ENCODE peak calls at places on chromosomes 3 and 15, in nine cellular contexts. X is heart left ventricle, G is stomach, D is breast epithelium, K is ovary, I is esophagus squamous epithelium, F is IMR-90, P is sigmoid colon, W is A549. H is an unnamed sample.

GRCh38 chr3:57079221-57079831 is 18.9 kb downstream of the SPATA12 start:
- DNase-seq in X (peak; percentile 43), G (peak; percentile 53), D (peak; percentile 29), K (peak; percentile 72), I (no peak), F (no peak), P (peak; percentile 77), W (peak; percentile 47), H (peak; percentile 51)

GRCh38 chr3:118400086-118400485 is 634.6 kb downstream of the IGSF11 start:
- DNase-seq in X (no peak), G (no peak), D (no peak), K (no peak), I (no peak), F (no peak), P (no peak), W (no peak), H (no peak)

GRCh38 chr3:106765342-106765741 is 611.9 kb upstream of the CCDC54 start:
- DNase-seq in X (no peak), G (no peak), D (no peak), K (no peak), I (no peak), F (peak; percentile 85), P (no peak), W (no peak), H (no peak)

GRCh38 chr3:43363621-43364266 is 77.4 kb downstream of the SNRK start:
- DNase-seq in X (peak; percentile 84), G (no peak), D (no peak), K (peak; percentile 80), I (no peak), F (peak; percentile 51), P (peak; percentile 84), W (no peak), H (peak; percentile 64)

GRCh38 chr3:13536832-13537231 is 12.1 kb upstream of the FBLN2 start:
- DNase-seq in X (no peak), G (no peak), D (no peak), K (no peak), I (no peak), F (no peak), P (no peak), W (no peak), H (no peak)

GRCh38 chr3:72265250-72265649 is 480.3 kb upstream of the PROK2 start:
- DNase-seq in X (no peak), G (no peak), D (no peak), K (no peak), I (no peak), F (no peak), P (no peak), W (no peak), H (no peak)

GRCh38 chr3:177571271-177571972 is 374.1 kb upstream of the TBL1XR1 start:
- DNase-seq in X (no peak), G (no peak), D (no peak), K (no peak), I (no peak), F (no peak), P (no peak), W (no peak), H (no peak)

GRCh38 chr3:18045296-18045880 is 303.0 kb upstream of the TBC1D5 start:
- DNase-seq in X (no peak), G (no peak), D (no peak), K (no peak), I (no peak), F (no peak), P (no peak), W (no peak), H (no peak)

GRCh38 chr3:78726545-78726944 is 1041.3 kb downstream of the ROBO1 start:
- DNase-seq in X (no peak), G (no peak), D (no peak), K (no peak), I (no peak), F (no peak), P (no peak), W (no peak), H (no peak)

GRCh38 chr3:16236856-16237393 is 27.8 kb downstream of the DPH3 start:
- DNase-seq in X (no peak), G (no peak), D (no peak), K (peak; percentile 55), I (no peak), F (no peak), P (no peak), W (no peak), H (no peak)

GRCh38 chr3:52372822-52373504 is 56.8 kb downstream of the DNAH1 start:
- DNase-seq in X (peak; percentile 49), G (peak; percentile 30), D (no peak), K (no peak), I (no peak), F (no peak), P (no peak), W (no peak), H (no peak)

GRCh38 chr15:88911766-88912118 is 1.4 kb downstream of the MFGE8 start:
- DNase-seq in X (peak; percentile 76), G (no peak), D (no peak), K (no peak), I (no peak), F (peak; percentile 70), P (peak; percentile 58), W (peak; percentile 67), H (peak; percentile 57)

GRCh38 chr15:59313703-59314332 is 58.9 kb downstream of the MYO1E start:
- DNase-seq in X (peak; percentile 77), G (peak; percentile 94), D (peak; percentile 74), K (peak; percentile 36), I (no peak), F (peak; percentile 47), P (peak; percentile 80), W (peak; percentile 67), H (peak; percentile 80)

GRCh38 chr15:45689616-45690015 is 54.8 kb downstream of the SQOR start:
- DNase-seq in X (no peak), G (no peak), D (no peak), K (no peak), I (no peak), F (no peak), P (no peak), W (no peak), H (no peak)

GRCh38 chr3:126567696-126568438 is 9.1 kb upstream of the C3orf22 start:
- DNase-seq in X (peak; percentile 53), G (no peak), D (peak; percentile 11), K (no peak), I (no peak), F (no peak), P (no peak), W (peak; percentile 21), H (no peak)

GRCh38 chr15:56869573-56869972 is 48.9 kb upstream of the TCF12 start:
- DNase-seq in X (no peak), G (peak; percentile 36), D (no peak), K (no peak), I (no peak), F (no peak), P (peak; percentile 72), W (no peak), H (peak; percentile 37)

GRCh38 chr3:63654246-63654645 is 1.8 kb downstream of the SNTN start:
- DNase-seq in X (no peak), G (no peak), D (no peak), K (no peak), I (no peak), F (peak; percentile 20), P (no peak), W (no peak), H (no peak)

GRCh38 chr15:63501256-63502089 is 2.9 kb upstream of the USP3 start:
- DNase-seq in X (peak; percentile 90), G (peak; percentile 80), D (peak; percentile 72), K (peak; percentile 90), I (no peak), F (peak; percentile 97), P (peak; percentile 97), W (peak; percentile 88), H (peak; percentile 92)

GRCh38 chr3:120432105-120432860 is 18.5 kb downstream of the FSTL1 start:
- DNase-seq in X (no peak), G (no peak), D (no peak), K (no peak), I (no peak), F (peak; percentile 89), P (no peak), W (no peak), H (no peak)

DNA sequence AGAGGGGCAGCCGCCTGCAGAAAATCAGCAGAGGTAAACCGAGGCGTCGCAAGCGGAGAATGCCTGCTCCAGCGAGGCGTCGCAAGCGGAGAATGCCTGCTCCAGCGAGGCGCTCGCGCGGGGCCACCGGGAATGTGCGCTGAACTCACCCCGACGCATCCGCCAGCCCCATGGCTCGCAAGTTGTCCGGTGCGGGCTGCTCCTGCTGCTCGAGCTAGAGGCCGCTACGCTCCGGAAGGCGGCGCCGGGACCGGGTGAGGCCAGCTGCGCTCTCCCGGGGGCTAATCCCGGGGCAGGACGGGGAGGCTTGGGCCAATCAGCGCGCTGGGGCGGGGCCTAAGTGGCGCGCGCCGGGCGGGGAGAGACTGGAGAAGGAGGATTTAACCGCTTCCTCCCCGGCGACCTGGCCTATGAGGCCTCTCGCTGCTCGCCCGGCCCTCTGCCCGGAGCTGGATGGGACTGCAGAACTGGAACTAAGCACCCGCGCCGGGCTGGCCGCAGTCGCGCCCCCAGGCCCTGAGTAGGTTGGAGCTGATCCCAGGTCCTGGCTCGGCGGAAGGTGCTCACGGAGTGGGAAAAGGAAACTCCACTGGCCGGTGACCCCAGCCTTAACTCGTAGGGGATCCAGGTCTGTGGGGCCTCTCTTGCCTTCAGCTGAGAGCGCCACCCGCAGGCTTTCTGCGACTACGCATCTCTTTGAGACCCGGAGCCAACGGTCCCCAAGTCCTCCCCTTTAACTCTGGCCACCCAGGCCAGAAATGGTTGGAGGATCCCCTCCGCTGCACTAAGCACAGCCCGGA is at the start of gene SLC26A6:
- DNase-seq in X (peak; percentile 99), G (peak; percentile 98), D (peak; percentile 94), K (peak; percentile 94), I (peak; percentile 78), F (peak; percentile 93), P (peak; percentile 98), W (peak; percentile 98), H (peak; percentile 94)
- TF ChIP-seq POLR2A in X (no peak), G (peak; percentile 31), D (no peak), K (peak; percentile 26), I (peak; percentile 58), F (no peak), P (no peak), W (peak; percentile 45), H (peak; percentile 34)

GRCh38 chr3:128497305-128498126 is 4.5 kb upstream of the GATA2 start:
- DNase-seq in X (peak; percentile 70), G (peak; percentile 75), D (no peak), K (peak; percentile 74), I (no peak), F (no peak), P (peak; percentile 67), W (peak; percentile 45), H (peak; percentile 71)
- H3K4me3 ChIP-seq in X (peak overlapping the region; percentile 59), G (peak overlapping the region; percentile 67), D (peak overlapping the region; percentile 73), K (peak overlapping the region; percentile 42), I (peak overlapping the region; percentile 40), F (peak overlapping the region; percentile 57), P (peak overlapping the region; percentile 56), W (peak overlapping the region; percentile 73), H (peak overlapping the region; percentile 31)

DNA sequence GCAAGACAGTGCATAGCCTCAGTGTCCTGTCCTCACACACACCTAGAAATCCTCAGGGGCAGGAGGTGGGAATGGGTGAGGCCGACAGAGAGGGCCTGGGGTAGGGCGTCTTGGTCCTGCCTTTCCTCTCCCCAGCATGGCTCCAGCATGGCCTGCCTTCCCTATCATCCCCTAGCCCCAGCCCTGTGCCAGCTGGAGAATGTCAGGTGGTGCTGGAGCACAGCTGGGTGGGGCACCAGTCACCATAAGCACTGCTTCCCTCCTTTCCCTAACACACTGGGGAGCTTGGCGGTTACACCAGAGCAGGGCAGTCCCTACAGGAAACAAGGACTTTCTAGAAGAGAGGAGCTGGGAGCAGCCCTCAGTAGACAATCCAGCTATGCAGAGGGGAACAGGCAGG is 236.8 kb downstream of the KLF13 start:
- DNase-seq in X (no peak), G (no peak), D (no peak), K (no peak), I (no peak), F (no peak), P (no peak), W (no peak), H (no peak)
- H3K9me3 ChIP-seq in X (peaks cover 3% of the 10 kb centered on the region), G (peaks cover 1% of the 10 kb centered on the region), D (peaks cover 4% of the 10 kb centered on the region), K (no peaks in the 10 kb centered on the region), I (no peaks in the 10 kb centered on the region), F (no peaks in the 10 kb centered on the region), P (no peaks in the 10 kb centered on the region), W (peaks cover 6% of the 10 kb centered on the region), H (no peaks in the 10 kb centered on the region)

GRCh38 chr3:38008971-38009580 is 18.5 kb downstream of the VILL start:
- DNase-seq in X (peak; percentile 20), G (no peak), D (no peak), K (no peak), I (no peak), F (no peak), P (no peak), W (no peak), H (no peak)
- TF ChIP-seq POLR2A in X (no peak), G (no peak), D (no peak), K (no peak), I (no peak), F (no peak), P (no peak), W (no peak), H (no peak)

H was measured in uterus.